ENCODE peak calls at places on chromosomes 6 and 20, in ten cellular contexts. One of them, this sample, is unnamed.

GRCh38 chr6:17987576-17988421 is at the start of gene KIF13A:
- DNase-seq in fibroblast of lung: peak; percentile 68
- DNase-seq in H1: peak; percentile 69
- DNase-seq in cardiac muscle cell: peak; percentile 76
- DNase-seq in GM23248: peak; percentile 84
- DNase-seq in left ventricle myocardium inferior: peak; percentile 73
- DNase-seq in Peyer's patch: peak; percentile 44
- DNase-seq in right atrium auricular region: peak; percentile 81
- DNase-seq in DND-41: no peak
- DNase-seq in PC-3: peak; percentile 71
- DNase-seq in this sample: no peak

GRCh38 chr6:47665112-47665511 is 33.3 kb upstream of the ADGRF4 start:
- DNase-seq in fibroblast of lung: no peak
- DNase-seq in H1: no peak
- DNase-seq in GM23248: no peak
- DNase-seq in DND-41: no peak
- DNase-seq in PC-3: peak; percentile 92
- DNase-seq in right atrium auricular region: no peak
- DNase-seq in cardiac muscle cell: no peak
- DNase-seq in left ventricle myocardium inferior: no peak
- DNase-seq in Peyer's patch: no peak
- DNase-seq in this sample: no peak

GRCh38 chr20:62991196-62991807 is 15.5 kb downstream of the BHLHE23 start:
- DNase-seq in H1: no peak
- DNase-seq in cardiac muscle cell: no peak
- DNase-seq in left ventricle myocardium inferior: no peak
- DNase-seq in GM23248: no peak
- DNase-seq in PC-3: no peak
- DNase-seq in Peyer's patch: no peak
- DNase-seq in DND-41: no peak
- DNase-seq in right atrium auricular region: no peak
- DNase-seq in fibroblast of lung: no peak
- DNase-seq in this sample: no peak

GRCh38 chr6:78324213-78324612 is 543.1 kb upstream of the IRAK1BP1 start:
- DNase-seq in H1: no peak
- DNase-seq in fibroblast of lung: peak; percentile 39
- DNase-seq in DND-41: no peak
- DNase-seq in PC-3: no peak
- DNase-seq in cardiac muscle cell: no peak
- DNase-seq in right atrium auricular region: no peak
- DNase-seq in left ventricle myocardium inferior: no peak
- DNase-seq in Peyer's patch: no peak
- DNase-seq in GM23248: peak; percentile 19
- DNase-seq in this sample: no peak

GRCh38 chr6:134315974-134316391 is 1.9 kb downstream of the SGK1 start:
- DNase-seq in left ventricle myocardium inferior: no peak
- DNase-seq in PC-3: no peak
- DNase-seq in right atrium auricular region: no peak
- DNase-seq in Peyer's patch: no peak
- DNase-seq in cardiac muscle cell: no peak
- DNase-seq in GM23248: no peak
- DNase-seq in H1: no peak
- DNase-seq in DND-41: no peak
- DNase-seq in fibroblast of lung: no peak
- DNase-seq in this sample: no peak

GRCh38 chr6:130183271-130184222 is 39.2 kb downstream of the SAMD3 start:
- DNase-seq in left ventricle myocardium inferior: no peak
- DNase-seq in GM23248: no peak
- DNase-seq in DND-41: no peak
- DNase-seq in fibroblast of lung: no peak
- DNase-seq in H1: no peak
- DNase-seq in right atrium auricular region: no peak
- DNase-seq in Peyer's patch: peak; percentile 25
- DNase-seq in cardiac muscle cell: no peak
- DNase-seq in PC-3: no peak
- DNase-seq in this sample: peak; percentile 66

GRCh38 chr20:19672498-19672897 is 85.6 kb upstream of the RIN2 start:
- DNase-seq in PC-3: peak; percentile 51
- DNase-seq in DND-41: no peak
- DNase-seq in fibroblast of lung: no peak
- DNase-seq in H1: no peak
- DNase-seq in left ventricle myocardium inferior: no peak
- DNase-seq in GM23248: no peak
- DNase-seq in cardiac muscle cell: no peak
- DNase-seq in Peyer's patch: no peak
- DNase-seq in right atrium auricular region: no peak
- DNase-seq in this sample: no peak

GRCh38 chr20:37566590-37567330 is 39.1 kb upstream of the BLCAP start:
- DNase-seq in left ventricle myocardium inferior: no peak
- DNase-seq in cardiac muscle cell: no peak
- DNase-seq in GM23248: no peak
- DNase-seq in Peyer's patch: no peak
- DNase-seq in fibroblast of lung: no peak
- DNase-seq in PC-3: no peak
- DNase-seq in H1: no peak
- DNase-seq in DND-41: no peak
- DNase-seq in right atrium auricular region: peak; percentile 44
- DNase-seq in this sample: no peak

GRCh38 chr20:37511605-37512275 is 9.3 kb upstream of the NNAT start:
- DNase-seq in GM23248: peak; percentile 87
- DNase-seq in fibroblast of lung: peak; percentile 76
- DNase-seq in H1: no peak
- DNase-seq in PC-3: peak; percentile 24
- DNase-seq in left ventricle myocardium inferior: no peak
- DNase-seq in cardiac muscle cell: peak; percentile 24
- DNase-seq in DND-41: no peak
- DNase-seq in Peyer's patch: no peak
- DNase-seq in right atrium auricular region: no peak
- DNase-seq in this sample: no peak

GRCh38 chr6:156425374-156425773 is 351.8 kb upstream of the ARID1B start:
- DNase-seq in GM23248: peak; percentile 51
- DNase-seq in left ventricle myocardium inferior: no peak
- DNase-seq in fibroblast of lung: peak; percentile 94
- DNase-seq in DND-41: no peak
- DNase-seq in H1: no peak
- DNase-seq in right atrium auricular region: no peak
- DNase-seq in cardiac muscle cell: peak; percentile 70
- DNase-seq in PC-3: no peak
- DNase-seq in Peyer's patch: no peak
- DNase-seq in this sample: no peak

GRCh38 chr6:4491501-4492260 is 284.5 kb upstream of the CDYL start:
- DNase-seq in fibroblast of lung: peak; percentile 9
- DNase-seq in DND-41: no peak
- DNase-seq in GM23248: peak; percentile 7
- DNase-seq in right atrium auricular region: no peak
- DNase-seq in left ventricle myocardium inferior: no peak
- DNase-seq in H1: no peak
- DNase-seq in cardiac muscle cell: peak; percentile 18
- DNase-seq in PC-3: peak; percentile 31
- DNase-seq in Peyer's patch: no peak
- DNase-seq in this sample: no peak

GRCh38 chr20:24938498-24938897 is 10.6 kb upstream of the CST7 start:
- DNase-seq in PC-3: no peak
- DNase-seq in right atrium auricular region: no peak
- DNase-seq in DND-41: no peak
- DNase-seq in left ventricle myocardium inferior: no peak
- DNase-seq in GM23248: no peak
- DNase-seq in Peyer's patch: no peak
- DNase-seq in H1: no peak
- DNase-seq in fibroblast of lung: no peak
- DNase-seq in cardiac muscle cell: no peak
- DNase-seq in this sample: no peak

GRCh38 chr6:170286246-170286933 is 4.5 kb downstream of the DLL1 start:
- DNase-seq in left ventricle myocardium inferior: peak; percentile 53
- DNase-seq in Peyer's patch: no peak
- DNase-seq in cardiac muscle cell: peak; percentile 87
- DNase-seq in fibroblast of lung: peak; percentile 31
- DNase-seq in PC-3: no peak
- DNase-seq in GM23248: no peak
- DNase-seq in DND-41: no peak
- DNase-seq in right atrium auricular region: no peak
- DNase-seq in H1: peak; percentile 55
- DNase-seq in this sample: no peak

GRCh38 chr20:51211191-51211590 is 188.3 kb upstream of the KCNG1 start:
- DNase-seq in H1: no peak
- DNase-seq in Peyer's patch: no peak
- DNase-seq in fibroblast of lung: no peak
- DNase-seq in left ventricle myocardium inferior: no peak
- DNase-seq in PC-3: no peak
- DNase-seq in cardiac muscle cell: no peak
- DNase-seq in GM23248: no peak
- DNase-seq in right atrium auricular region: no peak
- DNase-seq in DND-41: no peak
- DNase-seq in this sample: no peak

GRCh38 chr6:29958916-29959315 is 16.6 kb downstream of the HLA-A start:
- DNase-seq in left ventricle myocardium inferior: no peak
- DNase-seq in PC-3: no peak
- DNase-seq in fibroblast of lung: no peak
- DNase-seq in Peyer's patch: no peak
- DNase-seq in cardiac muscle cell: no peak
- DNase-seq in H1: no peak
- DNase-seq in GM23248: no peak
- DNase-seq in DND-41: no peak
- DNase-seq in right atrium auricular region: no peak
- DNase-seq in this sample: no peak
- H3K27ac ChIP-seq in left ventricle myocardium inferior: no peak overlapping the region
- H3K27ac ChIP-seq in PC-3: no peak overlapping the region
- H3K27ac ChIP-seq in fibroblast of lung: no peak overlapping the region
- H3K27ac ChIP-seq in Peyer's patch: no peak overlapping the region
- H3K27ac ChIP-seq in cardiac muscle cell: no peak overlapping the region
- H3K27ac ChIP-seq in H1: no peak overlapping the region
- H3K27ac ChIP-seq in GM23248: no peak overlapping the region
- H3K27ac ChIP-seq in DND-41: no peak overlapping the region
- H3K27ac ChIP-seq in right atrium auricular region: no peak overlapping the region
- H3K27ac ChIP-seq in this sample: no peak overlapping the region

DNA sequence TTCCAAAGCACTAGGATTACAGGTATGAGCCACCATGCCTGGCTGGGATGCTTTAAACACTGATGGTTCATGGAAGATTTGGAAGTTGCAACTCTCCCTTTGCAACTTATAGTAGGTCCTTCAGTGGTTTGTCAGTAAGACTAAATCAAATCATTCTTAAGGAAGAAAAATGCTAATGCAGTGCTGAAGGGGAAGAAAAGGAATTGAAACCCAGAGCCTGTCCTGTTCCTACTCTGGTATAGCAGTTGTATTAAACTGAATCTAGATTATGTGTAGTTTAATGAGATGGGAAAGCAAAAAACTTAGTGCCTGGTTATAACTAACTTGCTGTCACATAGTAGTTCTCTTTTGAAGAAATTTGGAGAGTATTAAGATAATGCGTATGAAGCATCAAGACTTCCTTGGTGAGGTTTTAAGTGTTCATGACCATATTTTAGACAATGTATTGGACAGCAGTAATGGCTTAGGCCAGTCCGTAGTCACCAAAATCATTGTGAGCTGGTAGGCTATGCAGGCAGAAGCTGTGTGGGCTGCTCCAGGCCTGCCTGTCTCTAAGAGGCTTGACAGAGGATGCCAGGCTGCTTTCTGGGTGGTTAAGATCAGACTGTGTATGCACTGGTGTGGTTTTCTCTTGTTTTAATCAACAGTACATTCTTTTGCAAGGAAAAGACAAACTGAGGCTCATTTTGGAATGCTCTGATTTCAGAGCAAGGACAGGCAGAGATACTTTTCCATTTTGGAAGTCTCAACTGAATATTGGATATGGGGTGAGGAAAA is 14.0 kb downstream of the PAQR8 start:
- DNase-seq in left ventricle myocardium inferior: no peak
- DNase-seq in right atrium auricular region: no peak
- DNase-seq in fibroblast of lung: no peak
- DNase-seq in DND-41: no peak
- DNase-seq in H1: no peak
- DNase-seq in Peyer's patch: no peak
- DNase-seq in PC-3: no peak
- DNase-seq in GM23248: no peak
- DNase-seq in cardiac muscle cell: no peak
- DNase-seq in this sample: no peak
- H3K4me1 ChIP-seq in left ventricle myocardium inferior: peaks cover 19% of the 10 kb centered on the region
- H3K4me1 ChIP-seq in right atrium auricular region: peaks cover 14% of the 10 kb centered on the region
- H3K4me1 ChIP-seq in fibroblast of lung: no peaks in the 10 kb centered on the region
- H3K4me1 ChIP-seq in DND-41: no peaks in the 10 kb centered on the region
- H3K4me1 ChIP-seq in H1: no peaks in the 10 kb centered on the region
- H3K4me1 ChIP-seq in Peyer's patch: peaks cover 17% of the 10 kb centered on the region
- H3K4me1 ChIP-seq in PC-3: no peaks in the 10 kb centered on the region
- H3K4me1 ChIP-seq in GM23248: no peaks in the 10 kb centered on the region
- H3K4me1 ChIP-seq in cardiac muscle cell: no peaks in the 10 kb centered on the region
- H3K4me1 ChIP-seq in this sample: peaks cover 46% of the 10 kb centered on the region

DNA sequence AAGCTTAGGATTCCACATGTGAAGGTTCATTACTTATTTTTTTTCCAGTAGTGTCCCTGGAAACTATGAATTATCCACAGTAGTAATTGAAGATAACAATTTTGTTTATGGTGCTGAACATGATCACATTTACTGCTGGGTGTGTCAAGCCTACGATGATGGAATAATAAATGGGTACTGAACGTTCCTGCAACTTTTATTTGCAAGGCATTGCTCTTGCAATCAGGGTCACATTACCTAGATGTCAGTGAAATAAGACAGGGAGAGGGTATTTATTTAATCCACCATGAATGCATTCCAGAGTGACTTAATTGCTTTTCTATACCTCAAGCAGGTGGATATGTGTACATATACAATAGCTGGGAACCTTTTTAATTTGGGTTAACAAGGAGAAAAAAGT is 27.0 kb upstream of the MLIP start:
- DNase-seq in GM23248: no peak
- DNase-seq in cardiac muscle cell: no peak
- DNase-seq in right atrium auricular region: no peak
- DNase-seq in PC-3: no peak
- DNase-seq in Peyer's patch: no peak
- DNase-seq in H1: no peak
- DNase-seq in left ventricle myocardium inferior: no peak
- DNase-seq in fibroblast of lung: no peak
- DNase-seq in DND-41: no peak
- DNase-seq in this sample: no peak
- H3K27ac ChIP-seq in GM23248: no peak overlapping the region
- H3K27ac ChIP-seq in cardiac muscle cell: no peak overlapping the region
- H3K27ac ChIP-seq in right atrium auricular region: peak overlapping the region; percentile 57
- H3K27ac ChIP-seq in PC-3: no peak overlapping the region
- H3K27ac ChIP-seq in Peyer's patch: no peak overlapping the region
- H3K27ac ChIP-seq in H1: no peak overlapping the region
- H3K27ac ChIP-seq in left ventricle myocardium inferior: peak overlapping the region; percentile 83
- H3K27ac ChIP-seq in fibroblast of lung: no peak overlapping the region
- H3K27ac ChIP-seq in DND-41: no peak overlapping the region
- H3K27ac ChIP-seq in this sample: no peak overlapping the region

GRCh38 chr6:15441982-15442381 is 196.1 kb downstream of the JARID2 start:
- DNase-seq in fibroblast of lung: no peak
- DNase-seq in cardiac muscle cell: no peak
- DNase-seq in Peyer's patch: no peak
- DNase-seq in right atrium auricular region: no peak
- DNase-seq in DND-41: no peak
- DNase-seq in H1: no peak
- DNase-seq in GM23248: no peak
- DNase-seq in PC-3: no peak
- DNase-seq in left ventricle myocardium inferior: no peak
- DNase-seq in this sample: no peak
- H3K4me1 ChIP-seq in fibroblast of lung: peaks cover 13% of the 10 kb centered on the region
- H3K4me1 ChIP-seq in cardiac muscle cell: peaks cover 19% of the 10 kb centered on the region
- H3K4me1 ChIP-seq in Peyer's patch: no peaks in the 10 kb centered on the region
- H3K4me1 ChIP-seq in right atrium auricular region: peaks cover 50% of the 10 kb centered on the region
- H3K4me1 ChIP-seq in DND-41: peaks cover 37% of the 10 kb centered on the region
- H3K4me1 ChIP-seq in H1: peaks cover 41% of the 10 kb centered on the region
- H3K4me1 ChIP-seq in GM23248: peaks cover 39% of the 10 kb centered on the region
- H3K4me1 ChIP-seq in PC-3: peaks cover 21% of the 10 kb centered on the region
- H3K4me1 ChIP-seq in left ventricle myocardium inferior: peaks cover 83% of the 10 kb centered on the region
- H3K4me1 ChIP-seq in this sample: peaks cover 27% of the 10 kb centered on the region

GRCh38 chr6:11233936-11234573 is 1.6 kb upstream of the NEDD9 start:
- DNase-seq in right atrium auricular region: no peak
- DNase-seq in cardiac muscle cell: no peak
- DNase-seq in DND-41: no peak
- DNase-seq in GM23248: no peak
- DNase-seq in fibroblast of lung: no peak
- DNase-seq in left ventricle myocardium inferior: no peak
- DNase-seq in H1: no peak
- DNase-seq in PC-3: no peak
- DNase-seq in Peyer's patch: no peak
- DNase-seq in this sample: no peak
- H3K27ac ChIP-seq in right atrium auricular region: peak overlapping the region; percentile 92
- H3K27ac ChIP-seq in cardiac muscle cell: no peak overlapping the region
- H3K27ac ChIP-seq in DND-41: peak overlapping the region; percentile 95
- H3K27ac ChIP-seq in GM23248: no peak overlapping the region
- H3K27ac ChIP-seq in fibroblast of lung: no peak overlapping the region
- H3K27ac ChIP-seq in left ventricle myocardium inferior: peak overlapping the region; percentile 87
- H3K27ac ChIP-seq in H1: no peak overlapping the region
- H3K27ac ChIP-seq in PC-3: no peak overlapping the region
- H3K27ac ChIP-seq in Peyer's patch: peak overlapping the region; percentile 71
- H3K27ac ChIP-seq in this sample: no peak overlapping the region